ENCODE peak calls at places on chromosomes 6 and 20, in four cellular contexts. X is WTC11, Y is HepG2, N is K562. V is an unnamed sample.
A peak's percentile ranks its signal among the peaks of the same experiment; 100 is the strongest.

GRCh38 chr6:151389640-151390275 is 1.6 kb downstream of the ZBTB2 start:
- DNase-seq in X (peak; percentile 28), N (peak; percentile 38), Y (peak; percentile 64), V (peak; percentile 65)

GRCh38 chr6:168377481-168377850 is 57.9 kb upstream of the DACT2 start:
- DNase-seq in X (no peak), Y (no peak), N (no peak), V (no peak)

GRCh38 chr6:16205377-16206144 is 32.8 kb upstream of the GMPR start:
- DNase-seq in X (no peak), Y (no peak), N (no peak), V (peak; percentile 45)

GRCh38 chr6:20038805-20039204 is 173.5 kb downstream of the MBOAT1 start:
- DNase-seq in N (no peak), X (no peak), Y (no peak), V (no peak)

GRCh38 chr6:110813813-110814487 is 1.3 kb downstream of the CDK19 start:
- DNase-seq in N (no peak), Y (no peak), X (no peak), V (peak; percentile 45)

GRCh38 chr6:13923527-13924145 is 1.1 kb upstream of the RNF182 start:
- DNase-seq in Y (no peak), X (no peak), N (peak; percentile 45), V (no peak)

GRCh38 chr6:155311076-155311475 is 3.2 kb downstream of the TFB1M start:
- DNase-seq in Y (no peak), N (no peak), X (no peak), V (no peak)

GRCh38 chr20:42701948-42702347 is 487.8 kb downstream of the PTPRT start:
- DNase-seq in Y (peak; percentile 16), X (no peak), N (no peak), V (no peak)

GRCh38 chr6:129131282-129131681 is 248.3 kb downstream of the LAMA2 start:
- DNase-seq in X (no peak), N (no peak), Y (no peak), V (no peak)

GRCh38 chr20:64212750-64213149 is 42.8 kb upstream of the PCMTD2 start:
- DNase-seq in X (no peak), Y (no peak), N (no peak), V (no peak)

GRCh38 chr6:1175877-1176276 is 136.0 kb upstream of the FOXQ1 start:
- DNase-seq in Y (no peak), X (no peak), N (no peak), V (no peak)

GRCh38 chr20:41848180-41848579 is 230.0 kb upstream of the CHD6 start:
- DNase-seq in X (no peak), Y (peak; percentile 29), N (peak; percentile 24), V (no peak)

GRCh38 chr6:156016186-156016976 is 560.7 kb upstream of the NOX3 start:
- DNase-seq in X (no peak), Y (no peak), N (no peak), V (no peak)

GRCh38 chr20:20334489-20334888 is 33.4 kb upstream of the INSM1 start:
- DNase-seq in Y (no peak), X (no peak), N (no peak), V (no peak)
- TF ChIP-seq FOXJ3 in Y (no peak), X (no peak), N (no peak), V (no peak)

GRCh38 chr6:145813285-145814034 is 1.1 kb downstream of the FBXO30 start:
- DNase-seq in N (no peak), X (no peak), Y (peak; percentile 23), V (peak; percentile 4)
- TF ChIP-seq FOXJ3 in N (no peak), X (no peak), Y (no peak), V (no peak)

GRCh38 chr20:56765172-56766073 is 136.3 kb downstream of the TFAP2C start:
- DNase-seq in X (no peak), Y (no peak), N (no peak), V (no peak)

GRCh38 chr20:56764671-56765070 is 135.6 kb downstream of the TFAP2C start:
- DNase-seq in N (no peak), X (no peak), Y (no peak), V (no peak)

GRCh38 chr20:56769971-56770570 is 141.0 kb downstream of the TFAP2C start:
- DNase-seq in X (no peak), Y (no peak), N (no peak), V (no peak)

GRCh38 chr20:56762829-56763228 is 133.7 kb downstream of the TFAP2C start:
- DNase-seq in Y (no peak), X (no peak), N (no peak), V (no peak)

GRCh38 chr20:56766528-56766927 is 137.4 kb downstream of the TFAP2C start:
- DNase-seq in Y (no peak), N (no peak), X (no peak), V (no peak)
- TF ChIP-seq FOXJ3 in Y (no peak), N (no peak), X (no peak), V (no peak)

GRCh38 chr6:21594427-21595264 is 1.1 kb downstream of the SOX4 start:
- DNase-seq in Y (peak; percentile 29), N (no peak), X (peak; percentile 21), V (peak; percentile 59)
- TF ChIP-seq FOXJ3 in Y (no peak), N (no peak), X (no peak), V (no peak)